ENCODE peak calls at places on chromosomes 3 and 15, in eight cellular contexts. M, W, D, V, T, N, A and I are unnamed samples.

GRCh38 chr3:51538115-51538458 is 432 bp upstream of the RAD54L2 start:
- DNase-seq in N (peak), W (no peak), A (peak), V (no peak), T (peak), M (no peak), D (no peak), I (no peak)

GRCh38 chr3:171417137-171417536 is 43.1 kb downstream of the TNIK start:
- DNase-seq in N (peak), W (no peak), D (no peak), M (no peak), T (no peak), V (no peak), A (no peak), I (no peak)

GRCh38 chr15:65785151-65785550 is 6.9 kb downstream of the DENND4A start:
- DNase-seq in W (no peak), M (no peak), A (no peak), N (no peak), T (no peak), D (no peak), V (no peak), I (no peak)

GRCh38 chr3:17554078-17554477 is 188.4 kb downstream of the TBC1D5 start:
- DNase-seq in V (no peak), A (no peak), M (no peak), T (no peak), N (no peak), W (no peak), D (no peak), I (no peak)

GRCh38 chr3:183554377-183554776 is 1.1 kb downstream of the KLHL6 start:
- DNase-seq in A (peak), W (no peak), T (no peak), N (no peak), M (no peak), D (peak), V (no peak), I (no peak)

GRCh38 chr15:73225358-73226015 is 143.3 kb downstream of the HCN4 start:
- DNase-seq in W (no peak), T (no peak), A (no peak), D (no peak), V (no peak), M (no peak), N (no peak), I (no peak)

GRCh38 chr3:195751584-195751983 is 30.8 kb downstream of the MUC20 start:
- DNase-seq in A (no peak), V (no peak), W (no peak), M (no peak), D (no peak), T (no peak), N (no peak), I (no peak)

GRCh38 chr15:81485806-81486205 is 111.8 kb upstream of the TMC3 start:
- DNase-seq in W (peak), V (no peak), M (no peak), D (no peak), N (no peak), A (no peak), T (no peak), I (peak)

GRCh38 chr3:11600501-11601282 is 43.0 kb downstream of the VGLL4 start:
- DNase-seq in N (peak), T (peak), A (no peak), W (peak), D (no peak), M (peak), V (peak), I (peak)

GRCh38 chr15:90838066-90838465 is 30.3 kb upstream of the FURIN start:
- DNase-seq in D (peak), V (no peak), M (no peak), W (no peak), N (no peak), T (no peak), A (no peak), I (no peak)

GRCh38 chr3:181730364-181730763 is 18.6 kb downstream of the SOX2 start:
- DNase-seq in V (no peak), M (no peak), D (no peak), N (no peak), A (no peak), W (no peak), T (no peak), I (no peak)
- H3K27ac ChIP-seq in V (no peak), M (no peak), D (no peak), N (no peak), A (no peak), W (no peak), T (no peak), I (no peak)

GRCh38 chr3:8888296-8888915 is 74.9 kb downstream of the RAD18 start:
- DNase-seq in A (no peak), W (no peak), D (no peak), V (no peak), T (no peak), M (no peak), N (peak), I (no peak)

GRCh38 chr3:8886556-8886955 is 76.7 kb downstream of the RAD18 start:
- DNase-seq in W (no peak), V (no peak), N (peak), T (no peak), D (no peak), M (no peak), A (no peak), I (no peak)

GRCh38 chr3:8885806-8886205 is 77.5 kb downstream of the RAD18 start:
- DNase-seq in A (no peak), N (peak), V (no peak), D (no peak), T (no peak), M (no peak), W (no peak), I (no peak)

GRCh38 chr3:8884630-8885290 is 78.5 kb downstream of the RAD18 start:
- DNase-seq in T (no peak), A (no peak), V (no peak), D (no peak), N (peak), M (no peak), W (no peak), I (no peak)

DNA sequence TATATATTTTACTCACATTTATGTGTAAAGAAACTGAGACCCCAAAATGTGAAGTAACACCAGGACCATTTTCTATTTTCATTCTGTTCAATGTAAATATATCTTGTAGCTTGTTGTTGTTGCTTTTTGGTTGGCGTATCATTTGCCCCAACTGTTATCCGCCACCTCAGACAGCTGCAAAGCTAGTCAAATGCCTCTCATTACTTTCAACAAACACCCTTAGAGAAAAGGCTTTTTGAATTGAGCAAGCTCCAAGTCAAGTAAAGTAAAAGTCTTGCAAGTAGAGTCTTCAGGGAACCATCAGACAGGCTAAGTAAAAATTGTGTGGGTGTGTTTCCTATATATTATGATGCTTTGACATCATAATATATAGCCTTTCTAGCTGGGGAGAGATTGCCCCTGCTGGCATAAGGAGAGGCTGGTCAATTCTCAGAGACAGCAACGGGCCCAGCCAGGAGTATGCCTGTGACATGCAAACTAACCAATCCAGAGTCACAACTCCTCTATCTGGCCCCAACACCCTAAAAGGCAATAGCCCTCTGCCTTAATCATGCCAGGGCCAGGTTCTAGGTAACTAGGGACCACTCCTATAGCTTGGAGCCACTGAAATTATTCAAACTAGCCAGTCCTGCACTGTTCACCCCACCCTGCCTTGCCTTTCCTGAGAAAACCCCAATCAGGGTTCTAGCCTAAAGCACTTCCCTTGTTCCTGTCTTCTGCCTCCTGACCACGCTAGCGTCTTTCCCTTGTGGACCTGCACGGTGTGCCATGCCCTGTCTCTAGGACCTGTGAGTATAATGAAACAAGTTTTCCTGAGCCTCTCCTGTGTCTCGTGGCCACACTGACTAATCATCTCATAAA is 75.6 kb downstream of the RAD18 start:
- DNase-seq in W (no peak), V (no peak), T (no peak), N (no peak), A (no peak), D (no peak), M (no peak), I (no peak)
- H3K27ac ChIP-seq in W (no peak), V (no peak), T (no peak), N (peak), A (no peak), D (no peak), M (no peak), I (peak)

GRCh38 chr15:47587938-47588817 is 129.1 kb upstream of the SEMA6D start:
- DNase-seq in V (no peak), M (no peak), N (no peak), D (no peak), A (no peak), W (peak), T (no peak), I (no peak)
- H3K27ac ChIP-seq in V (no peak), M (no peak), N (no peak), D (no peak), A (no peak), W (no peak), T (no peak), I (no peak)

DNA sequence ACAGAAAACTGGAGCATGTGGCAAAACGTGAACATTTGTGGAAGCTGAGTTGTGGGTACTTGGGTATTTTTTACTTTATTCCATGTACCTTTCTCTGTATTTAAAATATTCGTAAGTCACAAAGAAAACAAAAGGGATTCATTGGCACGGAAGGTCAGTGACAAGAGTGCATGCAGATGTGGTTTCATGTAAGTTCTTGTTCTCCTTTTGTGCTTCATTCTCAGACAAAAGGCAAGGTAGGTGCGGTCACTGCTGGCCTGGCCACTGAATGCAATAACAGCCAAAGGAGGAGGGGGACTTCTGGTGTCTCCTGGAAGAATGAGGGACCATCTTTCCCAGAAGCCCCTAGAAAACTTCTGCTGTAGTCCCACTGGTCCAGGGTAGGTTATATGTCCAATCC is 200.0 kb upstream of the TOPAZ1 start:
- DNase-seq in M (no peak), A (no peak), W (no peak), V (no peak), D (no peak), T (no peak), N (no peak), I (no peak)
- H3K27ac ChIP-seq in M (no peak), A (no peak), W (no peak), V (no peak), D (no peak), T (no peak), N (no peak), I (no peak)

GRCh38 chr3:65946438-65946837 is 92.3 kb downstream of the MAGI1 start:
- DNase-seq in A (no peak), V (no peak), W (peak), N (peak), T (no peak), D (no peak), M (peak), I (no peak)

GRCh38 chr3:65944252-65944651 is 94.5 kb downstream of the MAGI1 start:
- DNase-seq in T (no peak), M (no peak), W (no peak), N (no peak), A (no peak), V (no peak), D (no peak), I (no peak)

GRCh38 chr3:65945953-65946352 is 92.8 kb downstream of the MAGI1 start:
- DNase-seq in M (no peak), V (no peak), W (no peak), D (no peak), A (no peak), T (no peak), N (no peak), I (no peak)

GRCh38 chr3:65948833-65949573 is 89.7 kb downstream of the MAGI1 start:
- DNase-seq in D (no peak), A (no peak), N (no peak), V (no peak), T (no peak), M (no peak), W (no peak), I (no peak)

GRCh38 chr3:65945480-65945879 is 93.2 kb downstream of the MAGI1 start:
- DNase-seq in D (no peak), A (no peak), M (no peak), T (no peak), V (no peak), W (no peak), N (peak), I (no peak)
- H3K27ac ChIP-seq in D (no peak), A (no peak), M (peak), T (no peak), V (no peak), W (peak), N (no peak), I (no peak)

GRCh38 chr3:162521669-162522068 is 1025.1 kb downstream of the OTOL1 start:
- DNase-seq in V (no peak), M (no peak), D (no peak), N (no peak), T (no peak), A (no peak), W (no peak), I (no peak)

GRCh38 chr3:162525791-162526190 is 1029.2 kb downstream of the OTOL1 start:
- DNase-seq in T (no peak), V (no peak), A (no peak), D (no peak), N (no peak), W (no peak), M (no peak), I (no peak)

DNA sequence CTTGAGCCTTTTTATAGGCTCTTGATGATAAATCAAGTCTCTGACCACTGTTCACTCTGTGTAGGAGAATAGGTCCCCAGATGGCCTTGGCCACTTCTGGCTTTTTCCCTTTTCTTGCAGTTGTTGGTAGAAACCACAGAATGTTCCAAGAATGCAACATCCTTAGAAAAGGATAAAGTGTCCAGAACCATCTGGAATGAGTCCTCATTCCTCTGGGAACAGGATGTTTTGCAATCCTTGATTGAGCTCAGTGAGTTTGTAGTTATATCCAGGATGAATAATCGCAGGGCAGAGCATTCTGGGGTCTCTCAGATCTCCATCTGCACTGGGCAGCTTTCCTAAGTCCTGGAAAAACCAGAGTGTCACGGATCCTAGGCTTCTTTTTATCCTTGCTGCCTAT is 1028.4 kb downstream of the OTOL1 start:
- DNase-seq in V (no peak), T (no peak), A (no peak), D (no peak), W (peak), N (peak), M (no peak), I (peak)
- H3K27ac ChIP-seq in V (no peak), T (no peak), A (no peak), D (no peak), W (no peak), N (peak), M (no peak), I (no peak)

GRCh38 chr3:32238816-32239637 is 547 bp downstream of the CMTM8 start:
- DNase-seq in D (peak), W (peak), M (peak), A (peak), T (peak), V (peak), N (peak), I (peak)
- H3K27ac ChIP-seq in D (peak), W (peak), M (peak), A (no peak), T (peak), V (peak), N (no peak), I (peak)

GRCh38 chr3:185175370-185175987 is 22.6 kb upstream of the C3orf70 start:
- DNase-seq in W (peak), V (no peak), T (no peak), A (peak), M (no peak), N (no peak), D (no peak), I (peak)
- H3K27ac ChIP-seq in W (peak), V (peak), T (no peak), A (peak), M (no peak), N (no peak), D (no peak), I (peak)

DNA sequence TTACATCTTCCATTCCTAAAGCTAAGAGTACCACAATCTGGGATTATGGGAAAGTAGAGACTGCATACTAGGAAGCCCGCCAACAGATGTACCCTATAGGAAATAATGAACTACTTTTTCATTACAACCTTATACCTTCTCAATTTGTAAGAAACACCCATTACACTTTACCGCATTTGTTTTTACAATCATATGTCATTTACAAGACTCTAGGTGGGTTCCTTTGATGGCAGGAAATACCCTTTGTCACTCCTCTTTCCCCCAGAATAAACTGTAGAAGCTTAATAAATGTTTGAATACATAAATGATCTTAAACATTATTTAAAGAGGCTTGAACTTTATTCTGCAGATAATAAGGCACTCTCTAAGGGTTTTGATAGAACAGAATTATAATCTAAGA is 150.1 kb upstream of the TGFBR2 start:
- DNase-seq in A (no peak), N (no peak), M (no peak), V (no peak), D (no peak), W (no peak), T (no peak), I (no peak)
- H3K27ac ChIP-seq in A (no peak), N (no peak), M (peak), V (no peak), D (no peak), W (no peak), T (no peak), I (no peak)